ENCODE peak calls at places on chromosome 19, in ten cellular contexts. L, S, Q, I, Y, D, E, U, H and B are unnamed samples.

GRCh38 chr19:12769689-12770088 is 5.7 kb downstream of the HOOK2 start:
- DNase-seq in Q (no peak), L (no peak), I (no peak), Y (no peak), H (peak; percentile 38), D (no peak), U (no peak), E (no peak), S (no peak), B (no peak)

GRCh38 chr19:21638776-21639175 is 128.6 kb downstream of the ZNF100 start:
- DNase-seq in U (no peak), I (no peak), S (no peak), D (no peak), Y (no peak), L (no peak), Q (no peak), H (no peak), E (no peak), B (no peak)

GRCh38 chr19:42284641-42285341 is 15.7 kb downstream of the CIC start:
- DNase-seq in E (no peak), I (no peak), S (no peak), D (no peak), Q (no peak), Y (no peak), L (no peak), H (peak; percentile 34), U (no peak), B (no peak)

GRCh38 chr19:12778020-12778904 is 2.9 kb upstream of the HOOK2 start:
- DNase-seq in U (peak; percentile 65), E (no peak), D (no peak), L (peak; percentile 77), Q (peak; percentile 39), I (no peak), S (peak; percentile 81), Y (peak; percentile 85), H (peak; percentile 61), B (no peak)

GRCh38 chr19:49439841-49440240 is 1.5 kb downstream of the SLC17A7 start:
- DNase-seq in E (no peak), I (no peak), H (no peak), S (no peak), D (no peak), Y (no peak), L (no peak), Q (no peak), U (no peak), B (no peak)

GRCh38 chr19:10871711-10872550 is 578 bp downstream of the CARM1 start:
- DNase-seq in Q (no peak), D (no peak), E (no peak), Y (no peak), I (peak; percentile 27), U (no peak), S (no peak), L (no peak), H (peak; percentile 57), B (no peak)

GRCh38 chr19:12581100-12581499 is 29.5 kb downstream of the ZNF490 start:
- DNase-seq in D (no peak), S (no peak), Q (no peak), Y (no peak), E (no peak), U (no peak), H (no peak), L (no peak), I (no peak), B (no peak)

GRCh38 chr19:17137417-17137816 is 61.8 kb downstream of the MYO9B start:
- DNase-seq in E (no peak), L (no peak), S (no peak), Q (no peak), I (no peak), Y (no peak), H (no peak), D (no peak), U (no peak), B (no peak)

GRCh38 chr19:49692102-49692599 is 1.2 kb downstream of the CPT1C start:
- DNase-seq in Y (no peak), E (no peak), Q (no peak), I (no peak), D (no peak), S (no peak), H (no peak), U (no peak), L (no peak), B (no peak)

GRCh38 chr19:17762505-17763229 is 11.4 kb downstream of the FCHO1 start:
- DNase-seq in L (peak; percentile 92), Q (no peak), I (no peak), S (peak; percentile 35), E (no peak), D (no peak), H (no peak), Y (no peak), U (peak; percentile 52), B (peak; percentile 75)

GRCh38 chr19:16191216-16191908 is 6.2 kb downstream of the FAM32A start:
- DNase-seq in I (no peak), U (no peak), E (no peak), L (no peak), D (no peak), Y (no peak), S (no peak), Q (no peak), H (no peak), B (no peak)

GRCh38 chr19:15556634-15557181 is 48.4 kb downstream of the CYP4F22 start:
- DNase-seq in H (no peak), Q (no peak), E (no peak), L (no peak), Y (no peak), I (no peak), D (no peak), U (no peak), S (no peak), B (no peak)

GRCh38 chr19:17496337-17496997 is 15.0 kb upstream of the PGLS start:
- DNase-seq in S (peak; percentile 61), Q (no peak), I (peak; percentile 79), D (no peak), U (peak; percentile 19), H (peak; percentile 90), Y (no peak), E (no peak), L (peak; percentile 58), B (no peak)

GRCh38 chr19:15583346-15583745 is 31.7 kb upstream of the CYP4F8 start:
- DNase-seq in S (no peak), I (no peak), H (no peak), L (no peak), Q (no peak), U (no peak), D (no peak), Y (no peak), E (no peak), B (no peak)

GRCh38 chr19:43527860-43528622 is 1.0 kb upstream of the ETHE1 start:
- DNase-seq in E (no peak), S (peak; percentile 32), I (no peak), Y (no peak), L (no peak), Q (no peak), H (no peak), U (peak; percentile 6), D (no peak), B (no peak)

GRCh38 chr19:48754950-48755645 is at the start of gene FGF21:
- DNase-seq in S (no peak), E (no peak), H (no peak), Y (no peak), I (no peak), L (no peak), U (no peak), D (no peak), Q (no peak), B (no peak)

GRCh38 chr19:13964776-13965175 is 12.5 kb downstream of the DCAF15 start:
- DNase-seq in U (peak; percentile 51), E (no peak), Q (no peak), I (no peak), Y (no peak), S (peak; percentile 16), D (no peak), H (no peak), L (no peak), B (no peak)

GRCh38 chr19:30224689-30225606 is 147.2 kb upstream of the ZNF536 start:
- DNase-seq in L (peak; percentile 16), U (no peak), S (peak; percentile 29), Y (no peak), Q (no peak), H (peak; percentile 10), D (no peak), E (no peak), I (no peak), B (no peak)

GRCh38 chr19:54420068-54420382 is 4.8 kb downstream of the TTYH1 start:
- DNase-seq in S (no peak), Q (no peak), D (no peak), L (no peak), E (no peak), I (no peak), H (no peak), U (no peak), Y (no peak), B (no peak)

GRCh38 chr19:18607222-18608101 is 863 bp upstream of the CRLF1 start:
- DNase-seq in I (no peak), Q (no peak), Y (no peak), H (no peak), D (no peak), U (no peak), L (no peak), S (no peak), E (no peak), B (no peak)

GRCh38 chr19:24073807-24074206 is 13.2 kb upstream of the ZNF254 start:
- DNase-seq in I (no peak), U (no peak), D (no peak), Y (no peak), E (no peak), S (no peak), L (no peak), H (no peak), Q (no peak), B (no peak)

GRCh38 chr19:49689133-49690072 is at the start of gene ADM5:
- DNase-seq in L (no peak), I (no peak), S (no peak), Q (no peak), H (peak; percentile 64), Y (peak; percentile 72), U (no peak), D (no peak), E (no peak), B (no peak)

GRCh38 chr19:33207040-33207620 is 13.0 kb downstream of the LRP3 start:
- DNase-seq in D (no peak), Y (no peak), H (no peak), U (no peak), Q (no peak), E (no peak), L (no peak), I (no peak), S (no peak), B (no peak)

GRCh38 chr19:18514800-18515682 is 6.8 kb downstream of the ELL start:
- DNase-seq in Y (no peak), E (no peak), D (peak; percentile 78), L (peak; percentile 83), U (peak; percentile 32), S (peak; percentile 31), Q (no peak), H (no peak), I (no peak), B (no peak)